ENCODE peak calls at places on chromosome 18, in four cellular contexts. C is left lung, E is pancreas, O is colonic mucosa. Q is an unnamed sample. For H3K4me1, the result is how much of the 10 kb centered on the place peaks cover.

GRCh38 chr18:27871731-27872130 is 305.2 kb downstream of the CDH2 start:
- DNase-seq in C (no peak), O (no peak), E (no peak), Q (no peak)

GRCh38 chr18:5311273-5312009 is 15.9 kb upstream of the ZBTB14 start:
- DNase-seq in E (no peak), C (no peak), O (no peak), Q (no peak)

GRCh38 chr18:78625895-78626294 is 353.7 kb upstream of the SALL3 start:
- DNase-seq in C (no peak), O (no peak), E (no peak), Q (no peak)

GRCh38 chr18:45290364-45290763 is 324.9 kb upstream of the SLC14A2 start:
- DNase-seq in O (no peak), C (no peak), E (no peak), Q (no peak)

GRCh38 chr18:35122586-35123224 is 81.5 kb downstream of the MAPRE2 start:
- DNase-seq in C (no peak), E (no peak), O (no peak), Q (no peak)

GRCh38 chr18:32771871-32772499 is 838 bp downstream of the KLHL14 start:
- DNase-seq in C (peak), O (no peak), E (peak), Q (no peak)

GRCh38 chr18:48743046-48743445 is 204.2 kb downstream of the CTIF start:
- DNase-seq in E (no peak), C (no peak), O (peak), Q (no peak)

GRCh38 chr18:50401888-50402287 is 27.0 kb downstream of the SKA1 start:
- DNase-seq in O (peak), E (peak), C (peak), Q (no peak)

GRCh38 chr18:32772580-32773186 is at the start of gene KLHL14:
- DNase-seq in O (no peak), E (no peak), C (no peak), Q (no peak)

DNA sequence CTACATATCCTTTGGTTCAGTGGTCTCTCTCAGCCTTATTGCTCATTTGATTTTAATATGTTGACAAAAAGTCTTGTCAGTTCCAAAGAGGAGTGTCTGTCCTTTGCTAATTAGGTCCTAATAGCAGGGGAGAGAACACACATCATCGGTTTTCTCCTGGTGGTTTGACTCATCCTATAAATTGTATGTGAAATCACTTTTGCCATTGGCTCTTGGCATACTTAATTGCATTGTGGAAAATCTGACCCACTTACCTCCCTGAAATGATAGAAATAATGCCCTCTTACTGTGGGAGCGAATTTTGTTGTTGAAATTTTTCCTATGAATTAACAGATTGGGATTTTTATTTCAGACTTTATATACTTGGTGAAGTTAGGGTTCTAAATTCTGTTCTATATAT is 58.3 kb downstream of the MTCL1 start:
- DNase-seq in O (no peak), C (no peak), E (no peak), Q (no peak)
- H3K4me1 ChIP-seq in O (under half), C (under half), E (under half), Q (under half)

DNA sequence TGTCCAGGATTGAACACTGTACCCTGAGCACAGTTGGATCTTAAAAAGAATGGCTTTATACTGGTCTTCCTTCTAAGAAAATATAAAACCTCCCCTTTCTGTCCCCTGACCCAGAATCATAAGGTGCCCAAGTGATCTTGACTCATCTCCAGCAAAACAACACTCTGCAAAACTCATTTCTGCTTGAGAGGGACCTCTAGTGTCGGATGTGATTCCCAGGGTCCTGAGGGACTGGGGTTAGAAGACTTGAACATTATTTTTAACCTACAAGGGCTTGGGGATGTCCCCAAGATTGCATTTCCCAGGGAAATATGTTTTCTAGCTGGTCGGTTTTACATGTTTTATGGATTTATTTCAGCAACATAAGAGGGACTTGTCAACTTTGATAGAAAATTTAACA is 1318.5 kb upstream of the CELF4 start:
- DNase-seq in O (no peak), C (no peak), E (no peak), Q (no peak)
- TF ChIP-seq CTCF in O (no peak), C (no peak), E (no peak), Q (no peak)

DNA sequence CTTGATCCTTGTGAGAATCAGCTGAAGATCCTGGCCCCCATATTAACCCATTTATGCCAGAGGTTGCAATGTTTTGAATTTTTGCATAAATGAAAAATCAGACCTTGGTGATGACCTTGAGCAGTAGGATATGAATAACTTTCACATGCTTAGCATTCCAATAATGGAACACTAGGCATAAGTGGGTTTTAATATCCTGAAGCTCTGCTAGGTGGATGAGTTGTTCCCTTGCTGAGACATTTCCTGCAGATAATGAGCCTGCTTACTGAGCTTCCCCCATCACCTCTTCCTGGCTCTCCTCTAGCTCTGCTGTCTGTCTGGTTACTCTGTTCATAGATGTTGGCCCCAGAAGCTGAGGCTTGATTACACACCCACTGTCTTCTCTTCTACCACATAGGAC is 25.5 kb upstream of the SEC11C start:
- DNase-seq in C (no peak), O (no peak), E (no peak), Q (no peak)
- H3K4me1 ChIP-seq in C (under half), O (under half), E (under half), Q (under half)

GRCh38 chr18:62182220-62182619 is 4.6 kb downstream of the PIGN start:
- DNase-seq in O (no peak), E (no peak), C (no peak), Q (no peak)
- TF ChIP-seq CTCF in O (no peak), E (no peak), C (no peak), Q (no peak)

DNA sequence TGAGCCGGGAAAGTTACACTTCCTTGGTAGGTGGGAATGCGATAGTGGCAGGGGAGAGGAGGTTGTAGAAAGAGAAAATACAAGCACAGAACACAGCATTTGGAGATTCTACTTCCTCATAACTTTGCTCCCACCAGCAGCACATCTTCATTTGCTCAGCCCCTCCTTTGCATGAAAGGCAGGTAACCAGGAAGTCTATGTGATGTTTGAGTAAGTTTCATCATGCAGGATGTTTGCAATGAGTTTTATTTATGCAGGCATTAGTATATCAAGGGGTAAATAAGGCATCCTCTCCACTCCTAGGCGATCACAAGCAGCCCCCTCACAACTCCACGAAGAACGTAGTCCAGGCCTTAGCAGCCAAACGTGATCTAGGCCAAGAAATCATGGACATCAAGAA is 5.0 kb downstream of the RNF152 start:
- DNase-seq in E (no peak), O (no peak), C (no peak), Q (no peak)
- H3K4me1 ChIP-seq in E (under half), O (under half), C (under half), Q (under half)

GRCh38 chr18:57446322-57446721 is 11.1 kb downstream of the ONECUT2 start:
- DNase-seq in E (no peak), O (no peak), C (no peak), Q (no peak)
- TF ChIP-seq CTCF in E (no peak), O (peak), C (peak), Q (no peak)

DNA sequence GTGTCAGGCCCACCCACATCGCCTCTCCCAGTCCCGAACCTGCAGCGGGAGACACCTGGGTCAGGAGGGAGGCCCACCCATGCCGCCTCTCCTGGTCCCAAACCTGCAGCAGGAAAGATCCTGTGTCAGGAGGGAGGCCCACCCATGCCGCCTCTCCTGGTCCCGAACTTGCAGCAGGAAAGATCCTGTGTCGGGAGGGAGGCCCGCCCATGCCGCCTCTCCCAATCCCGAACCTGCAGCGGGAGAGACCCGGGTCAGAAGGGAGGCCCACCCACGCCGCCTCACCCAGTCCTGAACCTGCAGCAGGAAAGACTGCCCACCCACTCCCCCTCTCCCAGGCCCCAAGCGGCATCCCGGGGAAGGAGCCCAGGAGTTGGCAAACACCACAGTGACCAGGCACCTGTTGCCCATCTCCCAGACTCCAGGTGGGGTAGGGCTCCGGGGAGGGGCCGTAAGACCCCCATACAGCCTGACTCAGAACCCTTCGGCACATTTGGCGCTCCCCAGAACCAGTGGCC is 7.8 kb downstream of the SLC66A2 start:
- DNase-seq in O (peak), E (no peak), C (no peak), Q (no peak)
- H3K4me1 ChIP-seq in O (under half), E (under half), C (under half), Q (under half)

DNA sequence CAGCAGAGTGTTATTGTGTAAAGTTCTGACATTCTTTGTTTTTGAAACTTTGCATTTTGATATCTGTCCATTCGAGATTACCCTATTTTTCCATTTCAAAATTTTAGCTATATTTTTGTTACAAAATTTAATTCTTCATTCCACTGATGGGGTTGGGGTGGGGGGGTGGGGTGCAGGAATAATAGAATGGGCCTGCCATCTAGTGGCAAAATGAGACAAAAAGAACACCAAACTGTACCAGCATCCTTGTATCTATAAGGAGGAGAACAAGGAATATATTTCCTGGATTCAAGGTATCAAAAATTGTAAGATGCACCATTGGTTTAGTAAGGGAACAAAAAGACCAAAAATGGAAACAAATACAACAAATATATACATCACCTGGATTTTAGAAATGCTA is 27.9 kb upstream of the TTR start:
- DNase-seq in C (no peak), E (no peak), O (no peak), Q (no peak)
- TF ChIP-seq CTCF in C (no peak), E (no peak), O (no peak), Q (peak)